ENCODE peak calls at places on chromosomes 16 and 17, in seven cellular contexts. S is CD8-positive, alpha-beta memory T cell; O is Peyer's patch; E is heart left ventricle; D is CD8-positive, alpha-beta T cell; T is SJSA1; F is uterus. C is an unnamed sample. For H3K27me3, the result is how much of the 10 kb centered on the place peaks cover.

GRCh38 chr16:51262428-51262827 is 111.4 kb upstream of the SALL1 start:
- DNase-seq in D (no peak), F (no peak), E (no peak), O (no peak), T (no peak), S (no peak), C (no peak)

GRCh38 chr16:17416461-17417221 is 54.1 kb downstream of the XYLT1 start:
- DNase-seq in E (no peak), T (peak), O (peak), F (no peak), D (peak), S (peak), C (no peak)

GRCh38 chr17:2947996-2948550 is 115.3 kb downstream of the OR1D5 start:
- DNase-seq in O (no peak), D (no peak), T (no peak), F (no peak), E (no peak), S (no peak), C (no peak)

GRCh38 chr16:57773680-57774295 is 28.5 kb downstream of the KIFC3 start:
- DNase-seq in D (no peak), F (no peak), T (no peak), O (no peak), S (no peak), E (peak), C (peak)

GRCh38 chr16:51524555-51525373 is 373.7 kb upstream of the SALL1 start:
- DNase-seq in O (no peak), E (no peak), F (no peak), D (no peak), S (no peak), T (no peak), C (peak)

GRCh38 chr17:50273654-50274040 is 619 bp upstream of the TMEM92 start:
- DNase-seq in T (no peak), F (peak), S (no peak), E (no peak), D (no peak), O (no peak), C (no peak)

GRCh38 chr16:1342526-1343427 is 8.9 kb downstream of the TSR3 start:
- DNase-seq in D (peak), F (peak), E (peak), S (peak), T (peak), O (peak), C (peak)

GRCh38 chr16:19748389-19749110 is 30.5 kb downstream of the IQCK start:
- DNase-seq in T (no peak), S (no peak), E (no peak), F (no peak), O (no peak), D (no peak), C (no peak)

GRCh38 chr17:20203761-20204263 is 194.7 kb downstream of the SPECC1 start:
- DNase-seq in F (no peak), E (no peak), S (no peak), D (no peak), T (no peak), O (no peak), C (no peak)

GRCh38 chr17:66549312-66549705 is 246.9 kb downstream of the PRKCA start:
- DNase-seq in E (no peak), O (no peak), T (peak), F (no peak), S (no peak), D (no peak), C (peak)

GRCh38 chr16:68590201-68590994 is 51.3 kb downstream of the ZFP90 start:
- DNase-seq in O (peak), F (peak), T (peak), S (peak), E (peak), D (peak), C (peak)

GRCh38 chr17:3693829-3694231 is 2.1 kb downstream of the P2RX5 start:
- DNase-seq in E (no peak), S (peak), F (no peak), D (peak), T (no peak), O (peak), C (no peak)

GRCh38 chr17:38609280-38610031 is 3.7 kb upstream of the SRCIN1 start:
- DNase-seq in E (peak), O (no peak), D (no peak), T (no peak), F (no peak), S (no peak), C (no peak)
- H3K27me3 ChIP-seq in E (under half), O (under half), D (under half), T (under half), F (under half), S (under half), C (under half)

GRCh38 chr17:38871992-38872605 is 2.2 kb downstream of the LASP1 start:
- DNase-seq in T (no peak), O (no peak), D (no peak), E (peak), S (no peak), F (no peak), C (no peak)

GRCh38 chr17:38872671-38873385 is 3.0 kb downstream of the LASP1 start:
- DNase-seq in O (no peak), S (no peak), F (no peak), T (no peak), E (no peak), D (no peak), C (no peak)

GRCh38 chr17:38875477-38876080 is 5.7 kb downstream of the LASP1 start:
- DNase-seq in S (no peak), F (no peak), T (no peak), O (no peak), E (peak), D (no peak), C (no peak)

GRCh38 chr17:38874505-38875419 is 4.9 kb downstream of the LASP1 start:
- DNase-seq in O (no peak), S (no peak), D (no peak), F (no peak), E (peak), T (no peak), C (no peak)

DNA sequence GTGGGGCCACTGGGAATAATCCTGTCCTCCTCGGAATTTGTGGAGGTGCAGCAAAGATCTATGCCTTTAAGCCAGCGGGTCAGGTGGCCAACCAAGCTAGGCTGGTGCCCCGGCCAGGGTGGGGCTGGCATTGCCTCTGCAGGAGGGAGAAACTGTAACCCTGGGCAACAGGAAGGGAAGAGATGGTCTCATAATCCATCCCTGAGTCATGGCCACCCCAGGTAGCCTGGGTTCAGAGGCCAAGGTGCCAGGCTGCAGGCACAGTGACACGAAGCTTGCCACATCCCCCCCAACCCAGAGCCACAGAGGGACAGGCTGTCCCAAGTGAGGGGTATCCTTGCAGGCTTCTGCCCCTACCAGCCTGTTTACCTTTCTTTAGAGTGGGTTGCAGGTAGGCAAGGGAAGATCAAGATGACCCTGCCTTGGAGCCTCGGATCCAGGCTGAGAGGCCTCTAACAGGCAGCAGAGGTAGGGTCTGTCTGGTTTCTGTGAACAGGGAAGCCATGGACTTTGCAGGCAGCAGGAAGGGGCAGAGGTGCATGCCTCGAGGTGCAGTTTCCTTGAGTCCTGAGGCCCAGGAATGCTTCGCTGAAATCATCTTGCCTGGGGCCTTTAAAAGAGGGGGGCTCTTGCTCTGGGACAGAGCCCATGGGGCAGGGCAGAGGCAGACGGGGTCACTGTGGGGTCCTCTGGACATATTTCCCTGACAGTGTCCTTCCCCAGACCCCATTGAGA is 4.0 kb downstream of the LASP1 start:
- DNase-seq in D (no peak), E (no peak), O (no peak), T (no peak), S (no peak), F (no peak), C (no peak)
- H3K4me3 ChIP-seq in D (no peak), E (no peak), O (no peak), T (no peak), S (no peak), F (no peak), C (no peak)

GRCh38 chr17:77145635-77146632 is 5.2 kb downstream of the SEC14L1 start:
- DNase-seq in D (no peak), E (peak), F (no peak), S (no peak), T (peak), O (peak), C (peak)
- H3K27ac ChIP-seq in D (no peak), E (peak), F (peak), S (no peak), T (peak), O (peak), C (peak)

DNA sequence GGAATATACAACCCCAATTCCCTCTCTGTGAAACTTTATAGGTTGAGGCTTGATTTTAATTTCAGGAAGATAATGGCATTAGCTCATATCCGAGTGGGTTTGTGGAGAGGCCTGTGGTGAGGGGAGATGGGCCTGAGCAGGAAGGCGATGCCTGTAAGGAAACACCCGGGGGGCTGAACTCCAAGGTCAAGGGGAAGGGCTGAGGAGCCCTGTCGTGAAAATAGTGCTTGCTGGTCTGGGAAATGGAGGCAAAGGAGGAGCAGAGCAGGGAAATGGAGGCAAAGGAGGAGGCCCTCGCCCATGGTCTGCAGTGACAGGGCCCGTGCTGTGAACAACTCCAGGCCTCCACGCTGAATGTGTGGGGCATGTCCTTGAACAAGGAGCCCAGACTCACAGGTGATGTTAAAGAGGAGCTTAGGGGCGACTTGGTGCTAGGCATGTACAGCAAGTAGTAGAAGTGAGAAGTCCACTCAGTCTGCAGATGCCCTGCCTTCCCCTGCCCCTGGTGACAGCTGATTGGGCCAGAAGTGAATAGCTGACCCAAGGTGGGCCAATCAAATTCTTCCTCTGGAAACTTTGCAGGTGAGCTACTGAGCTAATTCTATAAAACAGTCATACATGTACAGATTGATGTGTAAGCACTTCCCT is 38.1 kb downstream of the MRPS23 start:
- DNase-seq in O (no peak), E (no peak), D (no peak), S (no peak), F (no peak), T (peak), C (no peak)
- H3K27me3 ChIP-seq in O (under half), E (under half), D (under half), S (under half), F (under half), T (under half), C (under half)